ENCODE peak calls at places on chromosomes 7 and 10, in ten cellular contexts. One of them, this sample, is unnamed.

GRCh38 chr10:99851825-99852224 is 69.4 kb downstream of the ABCC2 start:
- DNase-seq in M059J: no peak
- DNase-seq in HT1080: no peak
- DNase-seq in Caki2: no peak
- DNase-seq in GM13976: no peak
- DNase-seq in effector CD4-positive, alpha-beta T cell: no peak
- DNase-seq in memory B cell: no peak
- DNase-seq in posterior cingulate gyrus: no peak
- DNase-seq in BJ: no peak
- DNase-seq in NCI-H748 treated with DMSO at 0.1 percent for 48 hours: no peak
- DNase-seq in this sample: no peak

GRCh38 chr10:93465806-93466675 is 16.1 kb downstream of the MYOF start:
- DNase-seq in M059J: peak; percentile 99
- DNase-seq in HT1080: peak; percentile 99
- DNase-seq in Caki2: peak; percentile 97
- DNase-seq in GM13976: no peak
- DNase-seq in effector CD4-positive, alpha-beta T cell: no peak
- DNase-seq in memory B cell: no peak
- DNase-seq in posterior cingulate gyrus: peak; percentile 14
- DNase-seq in BJ: peak; percentile 81
- DNase-seq in NCI-H748 treated with DMSO at 0.1 percent for 48 hours: no peak
- DNase-seq in this sample: no peak

GRCh38 chr7:106866298-106867281 is 1.5 kb downstream of the PIK3CG start:
- DNase-seq in M059J: no peak
- DNase-seq in HT1080: no peak
- DNase-seq in Caki2: no peak
- DNase-seq in GM13976: peak; percentile 36
- DNase-seq in effector CD4-positive, alpha-beta T cell: no peak
- DNase-seq in memory B cell: peak; percentile 35
- DNase-seq in posterior cingulate gyrus: no peak
- DNase-seq in BJ: no peak
- DNase-seq in NCI-H748 treated with DMSO at 0.1 percent for 48 hours: no peak
- DNase-seq in this sample: no peak

GRCh38 chr7:5296015-5296621 is 13.4 kb downstream of the SLC29A4 start:
- DNase-seq in M059J: no peak
- DNase-seq in HT1080: no peak
- DNase-seq in Caki2: no peak
- DNase-seq in GM13976: no peak
- DNase-seq in effector CD4-positive, alpha-beta T cell: peak; percentile 13
- DNase-seq in memory B cell: no peak
- DNase-seq in posterior cingulate gyrus: no peak
- DNase-seq in BJ: no peak
- DNase-seq in NCI-H748 treated with DMSO at 0.1 percent for 48 hours: no peak
- DNase-seq in this sample: no peak

GRCh38 chr10:118670472-118671124 is 75.2 kb upstream of the PRLHR start:
- DNase-seq in M059J: no peak
- DNase-seq in HT1080: no peak
- DNase-seq in Caki2: no peak
- DNase-seq in GM13976: no peak
- DNase-seq in effector CD4-positive, alpha-beta T cell: no peak
- DNase-seq in memory B cell: no peak
- DNase-seq in posterior cingulate gyrus: no peak
- DNase-seq in BJ: no peak
- DNase-seq in NCI-H748 treated with DMSO at 0.1 percent for 48 hours: no peak
- DNase-seq in this sample: no peak

GRCh38 chr7:134421998-134422397 is 36.9 kb downstream of the AKR1B1 start:
- DNase-seq in M059J: peak; percentile 23
- DNase-seq in HT1080: peak; percentile 59
- DNase-seq in Caki2: peak; percentile 33
- DNase-seq in GM13976: no peak
- DNase-seq in effector CD4-positive, alpha-beta T cell: no peak
- DNase-seq in memory B cell: no peak
- DNase-seq in posterior cingulate gyrus: no peak
- DNase-seq in BJ: no peak
- DNase-seq in NCI-H748 treated with DMSO at 0.1 percent for 48 hours: no peak
- DNase-seq in this sample: no peak

GRCh38 chr10:76429642-76430041 is 998.2 kb downstream of the LRMDA start:
- DNase-seq in M059J: no peak
- DNase-seq in HT1080: no peak
- DNase-seq in Caki2: no peak
- DNase-seq in GM13976: no peak
- DNase-seq in effector CD4-positive, alpha-beta T cell: no peak
- DNase-seq in memory B cell: no peak
- DNase-seq in posterior cingulate gyrus: peak; percentile 12
- DNase-seq in BJ: no peak
- DNase-seq in NCI-H748 treated with DMSO at 0.1 percent for 48 hours: no peak
- DNase-seq in this sample: no peak

GRCh38 chr7:87885018-87885417 is 8.7 kb downstream of the DBF4 start:
- DNase-seq in M059J: no peak
- DNase-seq in HT1080: no peak
- DNase-seq in Caki2: no peak
- DNase-seq in GM13976: no peak
- DNase-seq in effector CD4-positive, alpha-beta T cell: no peak
- DNase-seq in memory B cell: no peak
- DNase-seq in posterior cingulate gyrus: no peak
- DNase-seq in BJ: no peak
- DNase-seq in NCI-H748 treated with DMSO at 0.1 percent for 48 hours: no peak
- DNase-seq in this sample: no peak

GRCh38 chr7:122675011-122675410 is 23.9 kb downstream of the RNF133 start:
- DNase-seq in M059J: peak; percentile 44
- DNase-seq in HT1080: peak; percentile 40
- DNase-seq in Caki2: no peak
- DNase-seq in GM13976: no peak
- DNase-seq in effector CD4-positive, alpha-beta T cell: no peak
- DNase-seq in memory B cell: no peak
- DNase-seq in posterior cingulate gyrus: no peak
- DNase-seq in BJ: no peak
- DNase-seq in NCI-H748 treated with DMSO at 0.1 percent for 48 hours: no peak
- DNase-seq in this sample: no peak